ENCODE peak calls at places on chromosomes 2 and 18, in five cellular contexts. H is endodermal cell, X is H9, O is astrocyte, W is PC-3. N is an unnamed sample.

GRCh38 chr2:49236316-49236715 is 82.0 kb upstream of the FSHR start:
- DNase-seq in H (no peak), X (no peak), O (no peak), W (no peak), N (no peak)

GRCh38 chr2:231259104-231259503 is 60.7 kb downstream of the ARMC9 start:
- DNase-seq in H (no peak), X (no peak), O (no peak), W (no peak), N (no peak)

GRCh38 chr2:118251427-118251826 is 163.2 kb downstream of the INSIG2 start:
- DNase-seq in H (peak), X (no peak), O (peak), W (no peak), N (no peak)

GRCh38 chr2:38602136-38602731 is 494 bp downstream of the HNRNPLL start:
- DNase-seq in H (peak), X (peak), O (no peak), W (peak), N (no peak)

GRCh38 chr2:2542316-2542715 is 211.2 kb upstream of the MYT1L start:
- DNase-seq in H (peak), X (no peak), O (no peak), W (no peak), N (no peak)

GRCh38 chr2:177545143-177545542 is 152.6 kb downstream of the AGPS start:
- DNase-seq in H (no peak), X (no peak), O (no peak), W (no peak), N (no peak)

GRCh38 chr2:145199052-145199451 is 679.1 kb upstream of the ZEB2 start:
- DNase-seq in H (no peak), X (no peak), O (no peak), W (no peak), N (no peak)

GRCh38 chr2:203934006-203934632 is 2.4 kb upstream of the ICOS start:
- DNase-seq in H (no peak), X (no peak), O (no peak), W (no peak), N (no peak)

GRCh38 chr2:152468832-152469692 is 134.1 kb downstream of the FMNL2 start:
- DNase-seq in H (peak), X (no peak), O (peak), W (peak), N (peak)

GRCh38 chr18:10579079-10579867 is 53.4 kb downstream of the NAPG start:
- DNase-seq in H (no peak), X (no peak), O (peak), W (peak), N (peak)

GRCh38 chr18:43847164-43848091 is 570.1 kb upstream of the SYT4 start:
- DNase-seq in H (no peak), X (no peak), O (peak), W (peak), N (peak)

GRCh38 chr2:191109888-191110287 is 40.9 kb downstream of the STAT4 start:
- DNase-seq in H (no peak), X (no peak), O (peak), W (no peak), N (peak)

GRCh38 chr2:69619725-69620124 is 23.8 kb downstream of the AAK1 start:
- DNase-seq in H (peak), X (no peak), O (no peak), W (no peak), N (no peak)

GRCh38 chr2:181575650-181576025 is 81.3 kb downstream of the CERKL start:
- DNase-seq in H (no peak), X (no peak), O (no peak), W (no peak), N (no peak)

GRCh38 chr18:38087538-38087937 is 521.9 kb upstream of the CELF4 start:
- DNase-seq in H (no peak), X (no peak), O (no peak), W (no peak), N (no peak)

GRCh38 chr18:10033038-10033437 is 119.2 kb downstream of the VAPA start:
- DNase-seq in H (no peak), X (no peak), O (no peak), W (no peak), N (no peak)

GRCh38 chr2:10482460-10482859 is 34.3 kb upstream of the ODC1 start:
- DNase-seq in H (no peak), X (no peak), O (no peak), W (no peak), N (no peak)

GRCh38 chr18:75211721-75212625 is 1.4 kb downstream of the TSHZ1 start:
- DNase-seq in H (peak), X (peak), O (no peak), W (peak), N (no peak)

GRCh38 chr2:152369176-152369860 is 34.3 kb downstream of the FMNL2 start:
- DNase-seq in H (no peak), X (no peak), O (peak), W (no peak), N (peak)

GRCh38 chr2:151670346-151670745 is 63.9 kb downstream of the NEB start:
- DNase-seq in H (no peak), X (no peak), O (no peak), W (no peak), N (no peak)

GRCh38 chr2:9336209-9336533 is 87.2 kb downstream of the ITGB1BP1 start:
- DNase-seq in H (no peak), X (no peak), O (peak), W (no peak), N (peak)

GRCh38 chr18:46411862-46412690 is 244.9 kb downstream of the LOXHD1 start:
- DNase-seq in H (peak), X (peak), O (peak), W (no peak), N (peak)

GRCh38 chr2:14530506-14530905 is 102.0 kb upstream of the LRATD1 start:
- DNase-seq in H (no peak), X (no peak), O (peak), W (no peak), N (peak)

GRCh38 chr2:19874726-19875125 is 27.1 kb downstream of the TTC32 start:
- DNase-seq in H (peak), X (no peak), O (no peak), W (no peak), N (no peak)

GRCh38 chr18:37588289-37588688 is 22.7 kb upstream of the CELF4 start:
- DNase-seq in H (peak), X (no peak), O (no peak), W (no peak), N (no peak)

GRCh38 chr2:158586491-158586890 is 129.7 kb downstream of the PKP4 start:
- DNase-seq in H (no peak), X (no peak), O (peak), W (peak), N (peak)

GRCh38 chr2:44237221-44237620 is 38.1 kb upstream of the SLC3A1 start:
- DNase-seq in H (no peak), X (no peak), O (no peak), W (no peak), N (no peak)

GRCh38 chr18:79729611-79730010 is 50.0 kb downstream of the CTDP1 start:
- DNase-seq in H (no peak), X (no peak), O (no peak), W (no peak), N (no peak)

GRCh38 chr2:69017876-69018275 is 4.9 kb downstream of the ANTXR1 start:
- DNase-seq in H (no peak), X (no peak), O (no peak), W (no peak), N (no peak)

GRCh38 chr2:151166410-151166809 is 95.3 kb downstream of the RBM43 start:
- DNase-seq in H (no peak), X (no peak), O (no peak), W (no peak), N (no peak)

GRCh38 chr2:23760746-23761145 is 166.2 kb downstream of the ATAD2B start:
- DNase-seq in H (no peak), X (no peak), O (peak), W (peak), N (peak)

GRCh38 chr2:226800941-226801784 is 1.5 kb upstream of the IRS1 start:
- DNase-seq in H (peak), X (peak), O (peak), W (peak), N (peak)

GRCh38 chr2:10489842-10490555 is 41.9 kb upstream of the ODC1 start:
- DNase-seq in H (no peak), X (no peak), O (no peak), W (no peak), N (no peak)

GRCh38 chr2:203327582-203327917 is 644 bp upstream of the ABI2 start:
- DNase-seq in H (no peak), X (no peak), O (no peak), W (no peak), N (no peak)

GRCh38 chr2:177265386-177265690 is 811 bp upstream of the NFE2L2 start:
- DNase-seq in H (no peak), X (no peak), O (no peak), W (peak), N (peak)

GRCh38 chr2:127037456-127037855 is 69.5 kb downstream of the BIN1 start:
- DNase-seq in H (no peak), X (no peak), O (no peak), W (no peak), N (no peak)

GRCh38 chr2:234763051-234763909 is 188.5 kb upstream of the SH3BP4 start:
- DNase-seq in H (no peak), X (no peak), O (peak), W (no peak), N (peak)

GRCh38 chr2:11749646-11750349 is 3.4 kb downstream of the LPIN1 start:
- DNase-seq in H (no peak), X (no peak), O (no peak), W (no peak), N (peak)

GRCh38 chr2:12479042-12479601 is 237.6 kb upstream of the TRIB2 start:
- DNase-seq in H (no peak), X (no peak), O (peak), W (peak), N (peak)

GRCh38 chr2:55861733-55862132 is 61.8 kb downstream of the EFEMP1 start:
- DNase-seq in H (no peak), X (no peak), O (no peak), W (no peak), N (peak)
- H3K9ac ChIP-seq in H (no peak), X (no peak), O (peak), W (peak), N (peak)

GRCh38 chr18:13457327-13457726 is 238.8 kb downstream of the LDLRAD4 start:
- DNase-seq in H (no peak), X (peak), O (no peak), W (no peak), N (no peak)
- H3K9ac ChIP-seq in H (no peak), X (no peak), O (no peak), W (no peak), N (no peak)

DNA sequence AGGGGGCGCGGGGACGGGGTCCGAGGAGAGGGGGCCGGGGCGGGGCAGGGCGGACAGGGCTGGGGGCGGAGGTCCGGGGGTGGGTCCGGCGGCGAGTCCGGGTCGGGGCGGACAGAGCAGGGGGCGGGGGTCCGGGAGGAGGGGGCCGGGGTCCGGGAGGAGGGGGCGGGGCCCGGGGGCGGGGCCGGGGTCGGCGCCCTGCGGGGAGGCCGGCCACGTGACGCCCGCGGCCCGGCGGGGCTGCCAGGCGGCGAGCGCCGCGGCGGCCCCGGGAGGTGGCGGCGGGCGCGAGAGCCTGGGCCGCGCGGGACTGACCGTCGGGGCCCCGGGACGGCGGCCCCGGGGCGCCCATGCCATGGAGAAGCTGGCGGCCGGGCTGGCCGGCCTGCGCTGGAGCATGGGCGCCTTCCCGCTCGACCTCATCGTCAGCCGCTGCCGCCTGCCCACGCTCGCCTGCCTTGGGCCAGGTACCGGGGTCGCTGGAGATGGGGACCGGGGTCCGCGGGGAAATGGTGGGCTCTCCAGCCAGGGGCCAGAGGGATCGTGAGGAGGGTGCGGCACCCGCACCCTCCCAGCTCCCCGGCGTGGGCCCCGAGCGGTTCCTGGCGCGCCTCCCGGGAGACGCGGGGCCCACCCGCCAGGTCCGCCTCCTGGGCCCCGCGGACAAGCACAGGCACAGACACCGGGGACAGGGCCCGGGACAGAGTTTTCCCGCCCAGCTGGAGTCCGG is at the start of gene GAREM2:
- DNase-seq in H (peak), X (peak), O (no peak), W (no peak), N (no peak)
- H3K9ac ChIP-seq in H (peak), X (peak), O (no peak), W (peak), N (no peak)

GRCh38 chr2:112087346-112088020 is 32.4 kb downstream of the TMEM87B start:
- DNase-seq in H (no peak), X (no peak), O (no peak), W (no peak), N (no peak)
- H3K9ac ChIP-seq in H (no peak), X (no peak), O (no peak), W (no peak), N (no peak)

DNA sequence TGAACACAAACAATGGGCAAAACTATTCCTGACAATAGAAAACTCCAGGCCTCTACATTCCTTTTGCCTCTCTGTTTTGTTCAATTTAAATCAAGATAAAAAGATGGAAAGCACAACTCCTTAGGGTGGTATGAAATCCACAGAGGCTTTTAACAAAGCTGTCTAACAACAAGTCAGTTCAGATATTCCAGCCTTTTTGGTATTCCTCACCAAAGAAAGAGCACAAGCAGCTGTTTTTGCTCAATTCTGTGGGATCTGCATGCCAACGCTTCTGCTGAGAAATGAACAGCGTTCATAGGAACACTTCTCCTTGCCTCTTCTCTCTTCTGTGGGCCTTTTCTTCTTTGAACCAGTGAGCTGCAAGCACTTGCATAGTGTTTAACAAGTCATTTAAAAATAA is 411.6 kb upstream of the TCF4 start:
- DNase-seq in H (no peak), X (no peak), O (no peak), W (no peak), N (peak)
- H3K9ac ChIP-seq in H (no peak), X (no peak), O (no peak), W (no peak), N (no peak)